ENCODE peak calls at places on chromosomes 16 and 17, in seven cellular contexts. W is HepG2, H is neural progenitor cell, A is transverse colon, R is heart right ventricle, K is tibial artery, N is A549. T is an unnamed sample.

GRCh38 chr17:27849474-27850185 is 43.5 kb downstream of the LYRM9 start:
- DNase-seq in W (no peak), H (no peak), A (no peak), R (no peak), K (no peak), N (no peak), T (no peak)

GRCh38 chr16:69894675-69895074 is 56.5 kb upstream of the CLEC18A start:
- DNase-seq in W (no peak), H (no peak), A (no peak), R (no peak), K (no peak), N (no peak), T (no peak)

GRCh38 chr16:82627811-82628339 is 1.1 kb downstream of the CDH13 start:
- DNase-seq in W (no peak), H (peak; percentile 68), A (peak; percentile 26), R (peak; percentile 33), K (peak; percentile 70), N (no peak), T (no peak)

GRCh38 chr17:82647593-82648164 is 565 bp downstream of the WDR45B start:
- DNase-seq in W (no peak), H (peak; percentile 54), A (peak; percentile 55), R (peak; percentile 41), K (peak; percentile 79), N (peak; percentile 56), T (peak; percentile 39)

GRCh38 chr16:54286330-54287017 is at the start of gene IRX3:
- DNase-seq in W (peak; percentile 91), H (peak; percentile 96), A (peak; percentile 13), R (peak; percentile 92), K (peak; percentile 93), N (peak; percentile 88), T (peak; percentile 97)

GRCh38 chr16:72241930-72242329 is 70.0 kb upstream of the PMFBP1 start:
- DNase-seq in W (peak; percentile 52), H (peak; percentile 48), A (peak; percentile 19), R (no peak), K (no peak), N (peak; percentile 35), T (peak; percentile 51)

GRCh38 chr16:19771040-19771439 is 53.0 kb downstream of the IQCK start:
- DNase-seq in W (no peak), H (no peak), A (no peak), R (no peak), K (no peak), N (no peak), T (no peak)

GRCh38 chr17:43528319-43528987 is 17.7 kb downstream of the ETV4 start:
- DNase-seq in W (peak; percentile 99), H (no peak), A (peak; percentile 59), R (peak; percentile 34), K (no peak), N (no peak), T (no peak)

GRCh38 chr16:70437582-70438324 is 1.1 kb downstream of the ST3GAL2 start:
- DNase-seq in W (no peak), H (peak; percentile 48), A (no peak), R (no peak), K (no peak), N (no peak), T (peak; percentile 58)

GRCh38 chr16:59370717-59371116 is 636.6 kb upstream of the GOT2 start:
- DNase-seq in W (no peak), H (no peak), A (no peak), R (no peak), K (no peak), N (no peak), T (no peak)

GRCh38 chr17:75511610-75512575 is 3.4 kb downstream of the CASKIN2 start:
- DNase-seq in W (peak; percentile 93), H (no peak), A (no peak), R (peak; percentile 71), K (no peak), N (no peak), T (no peak)

GRCh38 chr16:70691223-70692129 is 5.6 kb upstream of the MTSS2 start:
- DNase-seq in W (peak; percentile 48), H (peak; percentile 45), A (peak; percentile 69), R (peak; percentile 88), K (peak; percentile 98), N (no peak), T (peak; percentile 80)

GRCh38 chr16:62648256-62648655 is 612.0 kb upstream of the CDH8 start:
- DNase-seq in W (no peak), H (no peak), A (no peak), R (no peak), K (no peak), N (no peak), T (no peak)

GRCh38 chr16:83907926-83908325 is 9.0 kb downstream of the MLYCD start:
- DNase-seq in W (no peak), H (no peak), A (no peak), R (no peak), K (no peak), N (no peak), T (no peak)

GRCh38 chr17:17201271-17201670 is 4.9 kb downstream of the PLD6 start:
- DNase-seq in W (no peak), H (no peak), A (no peak), R (no peak), K (no peak), N (no peak), T (no peak)

GRCh38 chr17:17200831-17201230 is 5.3 kb downstream of the PLD6 start:
- DNase-seq in W (no peak), H (no peak), A (peak; percentile 38), R (no peak), K (no peak), N (no peak), T (no peak)

GRCh38 chr17:17198281-17198680 is 7.9 kb downstream of the PLD6 start:
- DNase-seq in W (no peak), H (no peak), A (no peak), R (no peak), K (no peak), N (no peak), T (no peak)

GRCh38 chr17:17201907-17202306 is 4.2 kb downstream of the PLD6 start:
- DNase-seq in W (no peak), H (no peak), A (no peak), R (peak; percentile 46), K (no peak), N (no peak), T (no peak)

GRCh38 chr17:17200311-17200710 is 5.8 kb downstream of the PLD6 start:
- DNase-seq in W (no peak), H (no peak), A (no peak), R (no peak), K (no peak), N (no peak), T (no peak)
- H3K27ac ChIP-seq in W (no peak overlapping the region), H (no peak overlapping the region), A (peak overlapping the region; percentile 94), R (peak overlapping the region; percentile 85), K (no peak overlapping the region), N (no peak overlapping the region), T (no peak overlapping the region)

GRCh38 chr16:818592-818991 is 18.1 kb upstream of the GNG13 start:
- DNase-seq in W (no peak), H (no peak), A (no peak), R (no peak), K (no peak), N (no peak), T (no peak)
- H3K27ac ChIP-seq in W (no peak overlapping the region), H (no peak overlapping the region), A (no peak overlapping the region), R (no peak overlapping the region), K (no peak overlapping the region), N (no peak overlapping the region), T (no peak overlapping the region)

DNA sequence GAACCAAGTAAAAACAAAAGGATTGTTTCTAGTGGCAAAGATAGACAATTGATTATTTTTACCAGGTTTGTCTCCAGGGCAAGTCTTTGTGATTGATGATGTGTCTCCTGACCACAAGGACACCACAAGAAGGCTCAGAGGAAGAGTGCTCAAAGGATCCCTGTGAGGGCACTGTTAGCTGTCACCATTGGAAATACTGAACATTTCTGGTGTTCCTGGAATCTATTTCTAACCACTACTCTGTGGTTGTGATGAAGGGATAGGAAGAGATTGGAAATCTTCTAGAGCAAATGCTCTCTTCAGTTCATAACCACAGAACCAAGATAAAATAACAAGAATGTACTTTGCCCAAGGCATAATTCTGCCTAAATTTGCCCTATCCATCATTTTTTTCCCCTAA is 15.3 kb downstream of the RNF43 start:
- DNase-seq in W (no peak), H (no peak), A (no peak), R (no peak), K (no peak), N (no peak), T (no peak)
- H3K27ac ChIP-seq in W (peak overlapping the region; percentile 22), H (no peak overlapping the region), A (peak overlapping the region; percentile 56), R (no peak overlapping the region), K (no peak overlapping the region), N (peak overlapping the region; percentile 0), T (no peak overlapping the region)

GRCh38 chr17:50549969-50550368 is 3.0 kb downstream of the SPATA20 start:
- DNase-seq in W (no peak), H (no peak), A (no peak), R (no peak), K (no peak), N (no peak), T (no peak)

GRCh38 chr17:50550661-50551432 is 3.9 kb downstream of the SPATA20 start:
- DNase-seq in W (peak; percentile 84), H (peak; percentile 95), A (peak; percentile 77), R (peak; percentile 84), K (peak; percentile 90), N (peak; percentile 84), T (peak; percentile 67)

GRCh38 chr17:50549256-50549941 is 2.4 kb downstream of the SPATA20 start:
- DNase-seq in W (no peak), H (no peak), A (no peak), R (no peak), K (no peak), N (no peak), T (no peak)

GRCh38 chr17:50551884-50552283 is 4.9 kb downstream of the SPATA20 start:
- DNase-seq in W (no peak), H (no peak), A (no peak), R (no peak), K (no peak), N (no peak), T (no peak)

DNA sequence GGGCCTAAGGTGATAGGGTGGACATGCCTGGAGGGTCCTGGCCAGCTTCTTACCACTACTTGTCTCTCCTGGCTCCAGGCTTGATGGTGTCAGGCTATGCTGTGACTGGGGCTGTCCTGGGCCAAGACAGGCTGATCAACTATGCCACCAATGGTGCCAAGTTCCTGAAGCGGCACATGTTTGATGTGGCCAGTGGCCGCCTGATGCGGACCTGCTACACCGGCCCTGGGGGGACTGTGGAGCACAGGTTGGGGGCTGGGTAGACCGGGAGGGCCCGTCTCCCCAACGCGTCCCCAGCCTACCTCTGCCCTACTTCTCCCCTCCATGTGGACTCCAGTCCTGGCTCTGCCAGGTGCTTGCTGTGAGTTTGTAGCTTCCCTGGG is 4.5 kb downstream of the SPATA20 start:
- DNase-seq in W (no peak), H (no peak), A (no peak), R (no peak), K (no peak), N (no peak), T (no peak)
- H3K27ac ChIP-seq in W (no peak overlapping the region), H (no peak overlapping the region), A (no peak overlapping the region), R (no peak overlapping the region), K (no peak overlapping the region), N (peak overlapping the region; percentile 95), T (no peak overlapping the region)

DNA sequence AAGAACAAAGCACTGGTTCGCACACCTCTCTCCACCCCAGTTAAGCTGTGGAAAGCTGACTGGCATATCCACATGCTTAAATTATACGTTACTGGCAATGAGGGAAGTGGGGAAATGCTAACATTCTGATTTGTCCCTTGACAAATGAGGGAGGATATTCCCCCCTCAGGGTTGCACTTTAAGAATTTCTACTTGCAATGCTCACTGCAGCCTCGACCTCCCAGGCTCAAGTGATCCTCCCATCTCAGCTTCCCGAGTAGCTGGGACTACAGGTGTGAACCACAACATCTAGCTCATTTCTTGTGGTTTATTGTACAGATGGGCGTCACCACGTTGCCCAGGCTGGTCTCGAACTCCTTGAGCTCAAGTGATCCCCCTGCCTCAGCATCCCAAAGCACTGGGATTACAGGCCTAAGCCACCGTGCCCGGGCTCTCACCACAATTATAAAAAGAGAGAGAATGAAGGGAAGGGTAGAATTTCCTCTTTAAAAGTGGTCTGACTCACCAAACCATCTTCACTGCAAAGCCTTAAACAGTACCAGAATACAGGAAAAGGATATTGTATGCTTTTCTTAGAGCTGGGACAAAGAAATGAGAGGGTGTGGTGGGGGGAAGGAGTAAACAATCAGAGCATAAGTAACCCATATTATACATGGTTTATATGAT is 38.9 kb downstream of the KANSL1 start:
- DNase-seq in W (no peak), H (no peak), A (no peak), R (no peak), K (no peak), N (no peak), T (peak; percentile 54)
- H3K27ac ChIP-seq in W (no peak overlapping the region), H (peak overlapping the region; percentile 2), A (peak overlapping the region; percentile 27), R (peak overlapping the region; percentile 28), K (peak overlapping the region; percentile 32), N (no peak overlapping the region), T (no peak overlapping the region)